ENCODE peak calls at places on chromosome 13, in four cellular contexts. W is IMR-90, U is GM12878, T is K562. J is an unnamed sample.

GRCh38 chr13:27853871-27854270 is 61.6 kb downstream of the GSX1 start:
- DNase-seq in W (no peak), U (no peak), T (no peak), J (no peak)

GRCh38 chr13:75417647-75418046 is 64.3 kb downstream of the TBC1D4 start:
- DNase-seq in U (no peak), T (no peak), W (no peak), J (no peak)

GRCh38 chr13:36766295-36766694 is 52.7 kb upstream of the RFXAP start:
- DNase-seq in T (no peak), U (no peak), W (peak), J (no peak)

GRCh38 chr13:73228546-73228945 is 169.7 kb downstream of the KLF5 start:
- DNase-seq in W (peak), U (no peak), T (no peak), J (no peak)

GRCh38 chr13:30873519-30873918 is 32.6 kb upstream of the MEDAG start:
- DNase-seq in W (peak), T (no peak), U (no peak), J (no peak)

GRCh38 chr13:65892859-65893258 is 1337.3 kb downstream of the PCDH9 start:
- DNase-seq in W (peak), T (no peak), U (no peak), J (peak)

GRCh38 chr13:73335938-73336337 is 277.1 kb downstream of the KLF5 start:
- DNase-seq in U (no peak), T (no peak), W (no peak), J (no peak)

GRCh38 chr13:26440111-26440510 is 117.4 kb upstream of the WASF3 start:
- DNase-seq in W (peak), T (no peak), U (no peak), J (no peak)

GRCh38 chr13:39672378-39673132 is 17.1 kb downstream of the COG6 start:
- DNase-seq in W (no peak), T (no peak), U (no peak), J (no peak)

GRCh38 chr13:44096906-44097305 is 217.2 kb downstream of the LACC1 start:
- DNase-seq in U (no peak), T (no peak), W (no peak), J (no peak)

GRCh38 chr13:111044087-111044830 is 70.9 kb upstream of the ARHGEF7 start:
- DNase-seq in U (no peak), T (no peak), W (no peak), J (no peak)

GRCh38 chr13:107743983-107744382 is 471.4 kb downstream of the LIG4 start:
- DNase-seq in U (no peak), W (peak), T (no peak), J (no peak)

GRCh38 chr13:94968040-94968756 is 255.9 kb upstream of the SOX21 start:
- DNase-seq in T (no peak), U (no peak), W (no peak), J (peak)

GRCh38 chr13:84902243-84902642 is 897.0 kb downstream of the SLITRK6 start:
- DNase-seq in U (no peak), T (no peak), W (no peak), J (no peak)

GRCh38 chr13:111317042-111317550 is 3.3 kb upstream of the TEX29 start:
- DNase-seq in T (no peak), W (no peak), U (no peak), J (no peak)

GRCh38 chr13:71580614-71581013 is 286.4 kb downstream of the DACH1 start:
- DNase-seq in W (no peak), T (no peak), U (no peak), J (no peak)

GRCh38 chr13:105307776-105308175 is 1227.7 kb downstream of the EFNB2 start:
- DNase-seq in W (no peak), U (no peak), T (no peak), J (no peak)

GRCh38 chr13:84037937-84038464 is 155.7 kb upstream of the SLITRK1 start:
- DNase-seq in T (no peak), W (no peak), U (no peak), J (no peak)

GRCh38 chr13:72960541-72960940 is 98.3 kb upstream of the KLF5 start:
- DNase-seq in W (no peak), U (no peak), T (no peak), J (no peak)

GRCh38 chr13:94050039-94050438 is 429.4 kb downstream of the DCT start:
- DNase-seq in W (no peak), T (no peak), U (no peak), J (no peak)

GRCh38 chr13:46593403-46593802 is 40.4 kb downstream of the LRCH1 start:
- DNase-seq in W (no peak), U (no peak), T (no peak), J (no peak)

GRCh38 chr13:28750187-28751045 is 31.6 kb upstream of the SLC46A3 start:
- DNase-seq in T (no peak), W (no peak), U (no peak), J (peak)

GRCh38 chr13:67227131-67227983 is 2.8 kb downstream of the PCDH9 start:
- DNase-seq in W (no peak), T (no peak), U (no peak), J (no peak)

GRCh38 chr13:110507678-110508381 is 53.7 kb downstream of the RAB20 start:
- DNase-seq in T (no peak), W (no peak), U (no peak), J (no peak)

GRCh38 chr13:25249001-25249543 is 38.2 kb downstream of the MTMR6 start:
- DNase-seq in W (peak), U (peak), T (no peak), J (no peak)

GRCh38 chr13:25971499-25972145 is 80.2 kb downstream of the SHISA2 start:
- DNase-seq in T (no peak), U (no peak), W (no peak), J (no peak)

GRCh38 chr13:78589206-78589605 is 14.1 kb downstream of the POU4F1 start:
- DNase-seq in W (peak), U (no peak), T (peak), J (no peak)

GRCh38 chr13:83065136-83065535 is 817.1 kb downstream of the SLITRK1 start:
- DNase-seq in T (no peak), U (no peak), W (peak), J (no peak)

GRCh38 chr13:105346141-105346766 is 1189.2 kb downstream of the EFNB2 start:
- DNase-seq in U (no peak), T (no peak), W (peak), J (peak)

GRCh38 chr13:40635315-40635995 is 31.0 kb downstream of the FOXO1 start:
- DNase-seq in W (no peak), U (no peak), T (no peak), J (no peak)

GRCh38 chr13:43333176-43333575 is 309.8 kb downstream of the DNAJC15 start:
- DNase-seq in T (no peak), W (no peak), U (no peak), J (no peak)

GRCh38 chr13:113726961-113727411 is 32.0 kb upstream of the TMEM255B start:
- DNase-seq in W (peak), U (no peak), T (no peak), J (no peak)
- TF ChIP-seq FOS in W (no peak), U (no peak), T (no peak), J (no peak)

DNA sequence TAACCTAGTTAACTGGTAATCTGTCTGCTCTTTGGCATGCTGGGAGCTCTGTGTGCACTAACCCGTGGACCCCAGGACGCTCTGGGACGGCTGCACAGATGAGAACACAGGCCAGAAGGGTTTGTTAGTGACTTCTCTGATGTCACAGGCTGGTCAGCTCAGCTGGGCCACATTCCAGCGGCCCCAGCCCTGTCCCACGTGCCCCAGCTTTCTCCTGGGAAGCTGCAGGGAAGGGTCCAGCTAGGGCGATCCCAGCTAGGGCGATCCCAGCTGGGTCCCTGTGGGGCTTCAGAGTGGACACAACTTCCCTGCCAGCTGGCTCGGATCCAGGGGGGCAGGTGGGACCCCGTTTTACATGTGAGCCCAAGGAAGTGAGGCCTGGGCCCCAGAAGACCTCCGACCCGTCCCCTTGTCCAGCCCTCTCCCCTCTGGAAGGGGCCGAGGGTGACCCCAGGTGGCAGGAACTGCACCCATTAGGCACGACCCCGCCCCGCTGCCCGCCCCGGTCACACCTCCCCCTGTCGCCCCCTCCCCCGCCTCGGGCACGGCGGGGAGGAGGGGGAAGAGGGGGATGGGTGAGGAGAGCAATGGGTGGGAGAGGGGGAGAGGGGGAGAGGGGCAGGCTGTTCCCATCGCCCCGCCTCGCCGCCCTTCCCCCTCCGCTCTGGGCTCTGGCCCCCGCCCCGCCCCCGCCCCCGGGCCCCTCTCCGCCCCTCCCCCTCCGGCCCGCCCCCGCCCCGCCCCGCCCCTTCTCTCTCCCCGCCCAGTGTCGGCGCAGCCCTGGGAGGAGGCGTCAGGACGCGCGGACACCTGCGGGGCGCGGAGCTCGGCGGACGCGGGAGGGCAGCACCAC is 75.2 kb upstream of the MCF2L start:
- DNase-seq in U (no peak), T (peak), W (peak), J (peak)
- TF ChIP-seq POLR2A in U (no peak), T (no peak), W (no peak), J (no peak)

GRCh38 chr13:51523082-51523518 is 61.2 kb upstream of the WDFY2 start:
- DNase-seq in U (no peak), W (peak), T (no peak), J (no peak)
- TF ChIP-seq FOS in U (no peak), W (no peak), T (no peak), J (no peak)

GRCh38 chr13:102773441-102774209 is at the start of gene TEX30:
- DNase-seq in W (peak), U (peak), T (peak), J (peak)
- TF ChIP-seq POLR2A in W (peak), U (peak), T (peak), J (peak)

GRCh38 chr13:50712469-50712868 is 131.0 kb downstream of the DLEU7 start:
- DNase-seq in W (no peak), T (no peak), U (no peak), J (no peak)

GRCh38 chr13:50713849-50714248 is 129.6 kb downstream of the DLEU7 start:
- DNase-seq in U (peak), T (no peak), W (peak), J (no peak)

GRCh38 chr13:50715402-50716146 is 127.9 kb downstream of the DLEU7 start:
- DNase-seq in W (no peak), U (no peak), T (no peak), J (no peak)

GRCh38 chr13:50712882-50713281 is 130.6 kb downstream of the DLEU7 start:
- DNase-seq in W (no peak), T (no peak), U (no peak), J (no peak)

GRCh38 chr13:50714886-50715285 is 128.6 kb downstream of the DLEU7 start:
- DNase-seq in W (no peak), U (no peak), T (no peak), J (no peak)
- TF ChIP-seq FOS in W (no peak), U (no peak), T (no peak), J (no peak)

GRCh38 chr13:49446473-49446872 is 2.4 kb downstream of the SETDB2 start:
- DNase-seq in T (no peak), U (no peak), W (no peak), J (no peak)

GRCh38 chr13:49443327-49443688 is 556 bp downstream of the CAB39L start:
- DNase-seq in T (no peak), U (no peak), W (peak), J (peak)

GRCh38 chr13:49441846-49442245 is 2.0 kb downstream of the CAB39L start:
- DNase-seq in W (peak), T (no peak), U (no peak), J (peak)

GRCh38 chr13:49443689-49444516 is at the start of the genes CAB39L and SETDB2:
- DNase-seq in T (peak), W (peak), U (peak), J (peak)

GRCh38 chr13:49444517-49445395 is 682 bp downstream of the SETDB2 start:
- DNase-seq in U (peak), W (peak), T (peak), J (no peak)
- TF ChIP-seq POLR2A in U (no peak), W (no peak), T (no peak), J (no peak)

DNA sequence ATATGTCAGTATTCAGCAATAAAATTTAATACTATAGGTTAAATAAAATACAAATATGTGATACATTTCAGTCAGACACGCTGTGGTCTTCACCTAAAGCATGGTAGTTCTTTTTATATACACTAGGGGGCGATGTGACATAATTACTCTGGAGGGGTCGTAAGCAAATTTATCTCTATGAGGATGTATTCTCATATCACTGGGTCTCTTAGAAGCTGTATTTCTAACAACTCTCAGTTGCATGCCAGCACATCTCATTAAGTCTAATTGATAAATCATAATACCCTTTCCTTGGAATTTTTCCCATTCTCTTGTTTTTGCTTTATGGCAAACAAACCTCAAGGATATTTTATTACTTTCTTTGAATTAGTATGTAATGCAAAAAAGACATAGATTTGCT is 3.9 kb upstream of the PCDH17 start:
- DNase-seq in U (no peak), T (peak), W (peak), J (peak)
- TF ChIP-seq FOS in U (no peak), T (no peak), W (no peak), J (no peak)

GRCh38 chr13:48235814-48236135 is 2.8 kb downstream of the ITM2B start:
- DNase-seq in U (no peak), W (no peak), T (no peak), J (no peak)

GRCh38 chr13:48236528-48237353 is 3.7 kb downstream of the ITM2B start:
- DNase-seq in U (no peak), W (no peak), T (no peak), J (peak)

GRCh38 chr13:48234652-48235099 is 1.7 kb downstream of the ITM2B start:
- DNase-seq in U (no peak), T (no peak), W (no peak), J (peak)

GRCh38 chr13:48233886-48234488 is 981 bp downstream of the ITM2B start:
- DNase-seq in U (peak), T (no peak), W (peak), J (no peak)

GRCh38 chr13:48235100-48235813 is 2.3 kb downstream of the ITM2B start:
- DNase-seq in T (no peak), U (peak), W (peak), J (peak)
- TF ChIP-seq POLR2A in T (no peak), U (no peak), W (no peak), J (no peak)